ENCODE peak calls at places on chromosomes 5 and 9, in four cellular contexts. G is endodermal cell; B is stimulated activated CD4-positive, alpha-beta T cell treated with anti-CD3 and anti-CD28 coated beads, Interleukin-15, amount 100 ng/mL, for 24 hours; X is nucleus accumbens. I is an unnamed sample.

GRCh38 chr5:146717951-146718350 is 160.6 kb downstream of the PPP2R2B start:
- DNase-seq in G (no peak), B (no peak), X (no peak), I (no peak)

GRCh38 chr9:128497824-128498610 is 6.5 kb upstream of the GLE1 start:
- DNase-seq in G (no peak), B (no peak), X (no peak), I (no peak)

GRCh38 chr5:73606206-73606753 is 19.7 kb upstream of the ARHGEF28 start:
- DNase-seq in G (no peak), B (no peak), X (no peak), I (no peak)

GRCh38 chr5:76074487-76074886 is 8.7 kb upstream of the SV2C start:
- DNase-seq in G (peak), B (peak), X (no peak), I (peak)

GRCh38 chr5:88748670-88749069 is 134.3 kb downstream of the MEF2C start:
- DNase-seq in G (no peak), B (no peak), X (no peak), I (no peak)

GRCh38 chr5:127909078-127909477 is 174.5 kb upstream of the SLC12A2 start:
- DNase-seq in G (peak), B (no peak), X (no peak), I (peak)

GRCh38 chr9:72322259-72322658 is 42.7 kb downstream of the ZFAND5 start:
- DNase-seq in G (no peak), B (no peak), X (no peak), I (no peak)

GRCh38 chr9:124239249-124240073 is 18.3 kb upstream of the NEK6 start:
- DNase-seq in G (peak), B (no peak), X (no peak), I (no peak)

GRCh38 chr5:149149942-149150341 is 8.6 kb downstream of the ABLIM3 start:
- DNase-seq in G (peak), B (no peak), X (no peak), I (no peak)

I was measured in activated CD4-positive, alpha-beta memory T cell treated with anti-CD3 and anti-CD28 coated beads for 36 hours.